ENCODE peak calls at places on chromosomes 13 and 19, in ten cellular contexts. One of them, this sample, is unnamed.

GRCh38 chr19:35860818-35861639 is 4.3 kb downstream of the KIRREL2 start:
- DNase-seq in left ventricle myocardium inferior: no peak
- DNase-seq in pancreas: peak
- DNase-seq in BJ: no peak
- DNase-seq in PC-3: no peak
- DNase-seq in fibroblast of mammary gland: no peak
- DNase-seq in neural progenitor cell: peak
- DNase-seq in mammary epithelial cell: no peak
- DNase-seq in Peyer's patch: no peak
- DNase-seq in BE2C: no peak
- DNase-seq in this sample: no peak

GRCh38 chr19:33685541-33685940 is 63.8 kb downstream of the CHST8 start:
- DNase-seq in left ventricle myocardium inferior: no peak
- DNase-seq in pancreas: no peak
- DNase-seq in BJ: no peak
- DNase-seq in PC-3: no peak
- DNase-seq in fibroblast of mammary gland: no peak
- DNase-seq in neural progenitor cell: no peak
- DNase-seq in mammary epithelial cell: no peak
- DNase-seq in Peyer's patch: no peak
- DNase-seq in BE2C: peak
- DNase-seq in this sample: no peak

GRCh38 chr19:15072930-15073647 is 8.9 kb upstream of the OR1I1 start:
- DNase-seq in left ventricle myocardium inferior: no peak
- DNase-seq in pancreas: no peak
- DNase-seq in BJ: peak
- DNase-seq in PC-3: peak
- DNase-seq in fibroblast of mammary gland: no peak
- DNase-seq in neural progenitor cell: peak
- DNase-seq in mammary epithelial cell: peak
- DNase-seq in Peyer's patch: no peak
- DNase-seq in BE2C: peak
- DNase-seq in this sample: no peak

GRCh38 chr19:10290876-10291553 is 1.3 kb downstream of the ICAM5 start:
- DNase-seq in left ventricle myocardium inferior: peak
- DNase-seq in pancreas: no peak
- DNase-seq in BJ: no peak
- DNase-seq in PC-3: peak
- DNase-seq in fibroblast of mammary gland: no peak
- DNase-seq in neural progenitor cell: peak
- DNase-seq in mammary epithelial cell: peak
- DNase-seq in Peyer's patch: peak
- DNase-seq in BE2C: no peak
- DNase-seq in this sample: peak

GRCh38 chr13:24985102-24985501 is 110.8 kb upstream of the PABPC3 start:
- DNase-seq in left ventricle myocardium inferior: no peak
- DNase-seq in pancreas: no peak
- DNase-seq in BJ: no peak
- DNase-seq in PC-3: no peak
- DNase-seq in fibroblast of mammary gland: no peak
- DNase-seq in neural progenitor cell: peak
- DNase-seq in mammary epithelial cell: no peak
- DNase-seq in Peyer's patch: no peak
- DNase-seq in BE2C: no peak
- DNase-seq in this sample: peak

GRCh38 chr13:100921139-100921538 is 246.5 kb upstream of the TMTC4 start:
- DNase-seq in left ventricle myocardium inferior: no peak
- DNase-seq in pancreas: no peak
- DNase-seq in BJ: no peak
- DNase-seq in PC-3: no peak
- DNase-seq in fibroblast of mammary gland: no peak
- DNase-seq in neural progenitor cell: no peak
- DNase-seq in mammary epithelial cell: no peak
- DNase-seq in Peyer's patch: no peak
- DNase-seq in BE2C: no peak
- DNase-seq in this sample: no peak

GRCh38 chr13:90485441-90485840 is 862.0 kb upstream of the MIR17HG start:
- DNase-seq in left ventricle myocardium inferior: no peak
- DNase-seq in pancreas: no peak
- DNase-seq in BJ: peak
- DNase-seq in PC-3: peak
- DNase-seq in fibroblast of mammary gland: peak
- DNase-seq in neural progenitor cell: no peak
- DNase-seq in mammary epithelial cell: peak
- DNase-seq in Peyer's patch: no peak
- DNase-seq in BE2C: no peak
- DNase-seq in this sample: no peak

GRCh38 chr19:5001547-5002131 is 32.7 kb downstream of the KDM4B start:
- DNase-seq in left ventricle myocardium inferior: no peak
- DNase-seq in pancreas: no peak
- DNase-seq in BJ: peak
- DNase-seq in PC-3: peak
- DNase-seq in fibroblast of mammary gland: peak
- DNase-seq in neural progenitor cell: peak
- DNase-seq in mammary epithelial cell: peak
- DNase-seq in Peyer's patch: no peak
- DNase-seq in BE2C: peak
- DNase-seq in this sample: peak

GRCh38 chr13:50686547-50686946 is 156.9 kb downstream of the DLEU7 start:
- DNase-seq in left ventricle myocardium inferior: no peak
- DNase-seq in pancreas: no peak
- DNase-seq in BJ: no peak
- DNase-seq in PC-3: no peak
- DNase-seq in fibroblast of mammary gland: no peak
- DNase-seq in neural progenitor cell: no peak
- DNase-seq in mammary epithelial cell: no peak
- DNase-seq in Peyer's patch: no peak
- DNase-seq in BE2C: no peak
- DNase-seq in this sample: peak

GRCh38 chr13:25286308-25286968 is 850 bp downstream of the MTMR6 start:
- DNase-seq in left ventricle myocardium inferior: no peak
- DNase-seq in pancreas: no peak
- DNase-seq in BJ: no peak
- DNase-seq in PC-3: peak
- DNase-seq in fibroblast of mammary gland: peak
- DNase-seq in neural progenitor cell: peak
- DNase-seq in mammary epithelial cell: peak
- DNase-seq in Peyer's patch: no peak
- DNase-seq in BE2C: peak
- DNase-seq in this sample: peak

GRCh38 chr13:113932060-113932459 is 41.8 kb downstream of the C13orf46 start:
- DNase-seq in left ventricle myocardium inferior: no peak
- DNase-seq in pancreas: no peak
- DNase-seq in BJ: no peak
- DNase-seq in PC-3: no peak
- DNase-seq in fibroblast of mammary gland: no peak
- DNase-seq in neural progenitor cell: no peak
- DNase-seq in mammary epithelial cell: no peak
- DNase-seq in Peyer's patch: peak
- DNase-seq in BE2C: no peak
- DNase-seq in this sample: no peak

GRCh38 chr19:5705552-5705951 is 14.4 kb downstream of the LONP1 start:
- DNase-seq in left ventricle myocardium inferior: no peak
- DNase-seq in pancreas: no peak
- DNase-seq in BJ: no peak
- DNase-seq in PC-3: no peak
- DNase-seq in fibroblast of mammary gland: no peak
- DNase-seq in neural progenitor cell: no peak
- DNase-seq in mammary epithelial cell: no peak
- DNase-seq in Peyer's patch: no peak
- DNase-seq in BE2C: no peak
- DNase-seq in this sample: no peak

GRCh38 chr13:98411617-98412310 is 165.1 kb downstream of the STK24 start:
- DNase-seq in left ventricle myocardium inferior: peak
- DNase-seq in pancreas: no peak
- DNase-seq in BJ: no peak
- DNase-seq in PC-3: no peak
- DNase-seq in fibroblast of mammary gland: no peak
- DNase-seq in neural progenitor cell: no peak
- DNase-seq in mammary epithelial cell: no peak
- DNase-seq in Peyer's patch: no peak
- DNase-seq in BE2C: no peak
- DNase-seq in this sample: no peak

DNA sequence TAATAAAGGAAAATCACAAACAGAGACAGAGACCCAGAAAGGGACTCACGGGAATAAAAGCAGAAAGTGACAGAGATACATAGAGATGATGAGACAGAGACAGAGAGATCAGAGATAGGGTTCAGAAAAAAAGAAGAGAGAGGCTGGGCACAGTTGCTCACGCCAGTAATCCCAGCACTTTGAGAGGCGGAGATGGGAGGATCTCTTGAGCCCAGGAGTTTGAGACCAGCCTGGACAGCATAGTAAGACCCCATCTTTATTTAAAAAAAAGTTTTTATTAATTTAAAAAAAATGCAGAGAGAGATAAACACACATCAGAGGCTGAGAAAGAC is 19.4 kb upstream of the FOSB start:
- DNase-seq in left ventricle myocardium inferior: no peak
- DNase-seq in pancreas: no peak
- DNase-seq in BJ: no peak
- DNase-seq in PC-3: no peak
- DNase-seq in fibroblast of mammary gland: no peak
- DNase-seq in neural progenitor cell: no peak
- DNase-seq in mammary epithelial cell: no peak
- DNase-seq in Peyer's patch: no peak
- DNase-seq in BE2C: no peak
- DNase-seq in this sample: no peak
- TF ChIP-seq CTCF in left ventricle myocardium inferior: no peak
- TF ChIP-seq CTCF in pancreas: no peak
- TF ChIP-seq CTCF in BJ: no peak
- TF ChIP-seq CTCF in PC-3: no peak
- TF ChIP-seq CTCF in fibroblast of mammary gland: no peak
- TF ChIP-seq CTCF in neural progenitor cell: no peak
- TF ChIP-seq CTCF in mammary epithelial cell: no peak
- TF ChIP-seq CTCF in Peyer's patch: no peak
- TF ChIP-seq CTCF in BE2C: no peak
- TF ChIP-seq CTCF in this sample: no peak

GRCh38 chr13:40986328-40986856 is 32.7 kb downstream of the ELF1 start:
- DNase-seq in left ventricle myocardium inferior: no peak
- DNase-seq in pancreas: no peak
- DNase-seq in BJ: no peak
- DNase-seq in PC-3: peak
- DNase-seq in fibroblast of mammary gland: peak
- DNase-seq in neural progenitor cell: no peak
- DNase-seq in mammary epithelial cell: no peak
- DNase-seq in Peyer's patch: no peak
- DNase-seq in BE2C: no peak
- DNase-seq in this sample: no peak
- H3K4me3 ChIP-seq in left ventricle myocardium inferior: peak
- H3K4me3 ChIP-seq in pancreas: no peak
- H3K4me3 ChIP-seq in BJ: no peak
- H3K4me3 ChIP-seq in PC-3: no peak
- H3K4me3 ChIP-seq in fibroblast of mammary gland: no peak
- H3K4me3 ChIP-seq in neural progenitor cell: no peak
- H3K4me3 ChIP-seq in mammary epithelial cell: no peak
- H3K4me3 ChIP-seq in Peyer's patch: no peak
- H3K4me3 ChIP-seq in BE2C: no peak
- H3K4me3 ChIP-seq in this sample: peak

GRCh38 chr13:48547663-48548092 is 14.8 kb upstream of the RCBTB2 start:
- DNase-seq in left ventricle myocardium inferior: no peak
- DNase-seq in pancreas: no peak
- DNase-seq in BJ: no peak
- DNase-seq in PC-3: no peak
- DNase-seq in fibroblast of mammary gland: no peak
- DNase-seq in neural progenitor cell: no peak
- DNase-seq in mammary epithelial cell: no peak
- DNase-seq in Peyer's patch: no peak
- DNase-seq in BE2C: no peak
- DNase-seq in this sample: no peak

GRCh38 chr13:48539550-48539949 is 6.7 kb upstream of the RCBTB2 start:
- DNase-seq in left ventricle myocardium inferior: no peak
- DNase-seq in pancreas: no peak
- DNase-seq in BJ: no peak
- DNase-seq in PC-3: no peak
- DNase-seq in fibroblast of mammary gland: peak
- DNase-seq in neural progenitor cell: no peak
- DNase-seq in mammary epithelial cell: no peak
- DNase-seq in Peyer's patch: no peak
- DNase-seq in BE2C: no peak
- DNase-seq in this sample: no peak

GRCh38 chr13:48542138-48542537 is 9.3 kb upstream of the RCBTB2 start:
- DNase-seq in left ventricle myocardium inferior: no peak
- DNase-seq in pancreas: no peak
- DNase-seq in BJ: no peak
- DNase-seq in PC-3: no peak
- DNase-seq in fibroblast of mammary gland: no peak
- DNase-seq in neural progenitor cell: no peak
- DNase-seq in mammary epithelial cell: no peak
- DNase-seq in Peyer's patch: no peak
- DNase-seq in BE2C: no peak
- DNase-seq in this sample: no peak

GRCh38 chr13:48545608-48546007 is 12.7 kb upstream of the RCBTB2 start:
- DNase-seq in left ventricle myocardium inferior: no peak
- DNase-seq in pancreas: no peak
- DNase-seq in BJ: no peak
- DNase-seq in PC-3: no peak
- DNase-seq in fibroblast of mammary gland: no peak
- DNase-seq in neural progenitor cell: no peak
- DNase-seq in mammary epithelial cell: no peak
- DNase-seq in Peyer's patch: no peak
- DNase-seq in BE2C: no peak
- DNase-seq in this sample: no peak

DNA sequence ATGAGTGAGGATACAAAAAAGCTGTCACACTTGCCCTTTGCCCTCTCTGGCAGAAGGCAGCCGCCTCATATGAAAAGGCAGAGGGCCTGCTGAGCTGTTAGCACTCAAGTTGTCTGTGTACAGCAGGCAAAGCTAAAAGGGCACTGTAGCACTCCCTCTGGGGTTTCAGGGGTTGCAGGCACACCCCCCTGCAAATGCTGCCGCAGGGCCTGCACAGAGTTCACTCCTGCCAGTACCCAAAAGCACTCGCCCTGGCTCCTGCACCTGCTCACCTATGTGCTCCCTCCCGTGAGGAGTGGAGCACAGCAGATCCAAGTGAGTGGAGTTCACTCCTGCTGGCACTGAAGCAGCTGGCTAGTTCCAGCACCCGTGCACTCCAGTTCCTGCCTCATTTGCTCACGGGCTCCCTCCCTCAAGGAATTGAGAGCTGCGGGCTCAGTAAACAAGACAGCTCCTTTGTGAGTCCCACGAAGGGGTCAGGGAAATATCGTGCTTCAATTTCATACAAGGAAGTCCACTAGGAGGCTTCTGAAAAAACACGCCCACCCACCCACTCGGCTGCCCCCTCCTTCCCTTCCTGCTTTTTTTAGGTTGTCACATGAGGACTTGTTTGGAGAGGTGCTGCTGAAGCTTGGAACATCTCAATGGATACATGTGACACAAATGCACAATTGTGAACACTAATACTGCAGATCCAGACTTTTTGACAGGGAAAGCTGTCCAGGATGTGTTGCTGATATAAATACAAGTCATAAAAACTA is 9.9 kb upstream of the RCBTB2 start:
- DNase-seq in left ventricle myocardium inferior: peak
- DNase-seq in pancreas: peak
- DNase-seq in BJ: no peak
- DNase-seq in PC-3: no peak
- DNase-seq in fibroblast of mammary gland: peak
- DNase-seq in neural progenitor cell: peak
- DNase-seq in mammary epithelial cell: no peak
- DNase-seq in Peyer's patch: peak
- DNase-seq in BE2C: peak
- DNase-seq in this sample: no peak
- TF ChIP-seq CTCF in left ventricle myocardium inferior: peak
- TF ChIP-seq CTCF in pancreas: no peak
- TF ChIP-seq CTCF in BJ: peak
- TF ChIP-seq CTCF in PC-3: no peak
- TF ChIP-seq CTCF in fibroblast of mammary gland: no peak
- TF ChIP-seq CTCF in neural progenitor cell: no peak
- TF ChIP-seq CTCF in mammary epithelial cell: no peak
- TF ChIP-seq CTCF in Peyer's patch: no peak
- TF ChIP-seq CTCF in BE2C: no peak
- TF ChIP-seq CTCF in this sample: no peak

GRCh38 chr19:49498475-49498874 is 2.2 kb downstream of the RPS11 start:
- DNase-seq in left ventricle myocardium inferior: no peak
- DNase-seq in pancreas: no peak
- DNase-seq in BJ: no peak
- DNase-seq in PC-3: no peak
- DNase-seq in fibroblast of mammary gland: no peak
- DNase-seq in neural progenitor cell: no peak
- DNase-seq in mammary epithelial cell: no peak
- DNase-seq in Peyer's patch: no peak
- DNase-seq in BE2C: no peak
- DNase-seq in this sample: no peak
- H3K4me3 ChIP-seq in left ventricle myocardium inferior: peak
- H3K4me3 ChIP-seq in pancreas: no peak
- H3K4me3 ChIP-seq in BJ: no peak
- H3K4me3 ChIP-seq in PC-3: peak
- H3K4me3 ChIP-seq in fibroblast of mammary gland: peak
- H3K4me3 ChIP-seq in neural progenitor cell: no peak
- H3K4me3 ChIP-seq in mammary epithelial cell: peak
- H3K4me3 ChIP-seq in Peyer's patch: no peak
- H3K4me3 ChIP-seq in BE2C: peak
- H3K4me3 ChIP-seq in this sample: peak

This sample was measured in GM12865.